ENCODE peak calls at places on chromosome 14, in eight cellular contexts. B, O, L, W, A, R, F and D are unnamed samples.

GRCh38 chr14:88791629-88792571 is 853 bp downstream of the EML5 start:
- DNase-seq in B (peak; percentile 2), O (peak; percentile 7), L (peak; percentile 5), W (no peak), A (peak; percentile 26), R (peak; percentile 16), F (peak; percentile 3), D (no peak)

GRCh38 chr14:33210304-33210703 is 271.6 kb downstream of the NPAS3 start:
- DNase-seq in B (no peak), O (no peak), L (no peak), W (peak; percentile 45), A (peak; percentile 28), R (no peak), F (peak; percentile 8), D (no peak)

GRCh38 chr14:53838374-53838773 is 118.3 kb downstream of the BMP4 start:
- DNase-seq in B (no peak), O (no peak), L (no peak), W (no peak), A (no peak), R (no peak), F (no peak), D (no peak)

GRCh38 chr14:55721353-55721752 is 141.3 kb downstream of the KTN1 start:
- DNase-seq in B (peak; percentile 77), O (peak; percentile 13), L (no peak), W (peak; percentile 96), A (peak; percentile 54), R (no peak), F (peak; percentile 59), D (no peak)

GRCh38 chr14:28609228-28609828 is 157.3 kb upstream of the FOXG1 start:
- DNase-seq in B (peak; percentile 13), O (peak; percentile 41), L (no peak), W (peak; percentile 87), A (peak; percentile 1), R (no peak), F (peak; percentile 65), D (no peak)

GRCh38 chr14:82009076-82009475 is 475.4 kb upstream of the SEL1L start:
- DNase-seq in B (no peak), O (no peak), L (no peak), W (no peak), A (no peak), R (no peak), F (peak; percentile 25), D (no peak)

GRCh38 chr14:99127651-99128167 is 144.3 kb downstream of the BCL11B start:
- DNase-seq in B (no peak), O (no peak), L (no peak), W (peak; percentile 65), A (peak; percentile 88), R (no peak), F (no peak), D (peak; percentile 66)

GRCh38 chr14:28577711-28578131 is 188.9 kb upstream of the FOXG1 start:
- DNase-seq in B (no peak), O (no peak), L (no peak), W (peak; percentile 92), A (no peak), R (no peak), F (no peak), D (no peak)

GRCh38 chr14:71289536-71289935 is 382.3 kb downstream of the PCNX1 start:
- DNase-seq in B (no peak), O (peak; percentile 92), L (peak; percentile 21), W (no peak), A (no peak), R (no peak), F (no peak), D (no peak)

GRCh38 chr14:101032433-101032832 is 128.9 kb upstream of the RTL1 start:
- DNase-seq in B (peak; percentile 7), O (no peak), L (no peak), W (no peak), A (no peak), R (no peak), F (no peak), D (peak; percentile 6)

GRCh38 chr14:22558221-22558913 is 30.7 kb downstream of the DAD1 start:
- DNase-seq in B (no peak), O (peak; percentile 80), L (no peak), W (no peak), A (no peak), R (no peak), F (peak; percentile 36), D (no peak)

GRCh38 chr14:76313861-76314260 is 62.1 kb upstream of the ESRRB start:
- DNase-seq in B (no peak), O (no peak), L (no peak), W (no peak), A (no peak), R (no peak), F (no peak), D (no peak)

DNA sequence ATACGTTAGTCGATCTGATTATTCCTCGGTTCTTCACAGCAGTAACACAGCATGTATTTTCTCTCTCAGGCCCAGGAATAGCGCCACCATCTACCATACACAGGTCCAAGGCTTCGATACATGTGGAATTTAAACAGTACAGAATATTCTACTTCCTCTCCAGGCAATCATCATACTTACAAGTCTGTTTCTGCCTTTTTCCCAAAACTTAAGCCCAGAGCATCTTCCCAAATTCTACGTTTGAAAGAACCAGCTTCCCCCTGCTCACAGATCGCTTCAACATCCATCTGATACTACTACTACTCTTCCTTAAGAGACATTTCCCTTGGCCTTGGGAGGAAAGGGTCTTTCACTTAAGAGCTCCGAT is 626 bp downstream of the TXNDC16 start:
- DNase-seq in B (peak; percentile 22), O (peak; percentile 32), L (peak; percentile 10), W (peak; percentile 44), A (peak; percentile 6), R (no peak), F (peak; percentile 65), D (no peak)
- TF ChIP-seq CTCF in B (peak; percentile 62), O (peak; percentile 17), L (peak; percentile 40), W (peak; percentile 34), A (no peak), R (no peak), F (peak; percentile 40), D (peak; percentile 40)

GRCh38 chr14:105776924-105777323 is 250.5 kb downstream of the TMEM121 start:
- DNase-seq in B (no peak), O (no peak), L (no peak), W (no peak), A (no peak), R (no peak), F (no peak), D (no peak)

GRCh38 chr14:105774001-105774400 is 247.6 kb downstream of the TMEM121 start:
- DNase-seq in B (no peak), O (no peak), L (no peak), W (no peak), A (no peak), R (no peak), F (no peak), D (no peak)

GRCh38 chr14:105773584-105773983 is 247.2 kb downstream of the TMEM121 start:
- DNase-seq in B (no peak), O (no peak), L (no peak), W (no peak), A (no peak), R (no peak), F (no peak), D (no peak)
- TF ChIP-seq CTCF in B (no peak), O (no peak), L (no peak), W (no peak), A (no peak), R (no peak), F (no peak), D (no peak)

GRCh38 chr14:37118673-37119366 is 53.6 kb downstream of the SLC25A21 start:
- DNase-seq in B (no peak), O (no peak), L (no peak), W (no peak), A (no peak), R (no peak), F (no peak), D (no peak)

GRCh38 chr14:37122919-37123639 is 49.3 kb downstream of the SLC25A21 start:
- DNase-seq in B (no peak), O (no peak), L (no peak), W (peak; percentile 2), A (no peak), R (no peak), F (no peak), D (no peak)

GRCh38 chr14:37129047-37129446 is 43.4 kb downstream of the SLC25A21 start:
- DNase-seq in B (no peak), O (no peak), L (no peak), W (no peak), A (no peak), R (no peak), F (no peak), D (no peak)

GRCh38 chr14:37122288-37122687 is 50.1 kb downstream of the SLC25A21 start:
- DNase-seq in B (peak; percentile 44), O (no peak), L (no peak), W (peak; percentile 60), A (no peak), R (no peak), F (peak; percentile 1), D (no peak)

DNA sequence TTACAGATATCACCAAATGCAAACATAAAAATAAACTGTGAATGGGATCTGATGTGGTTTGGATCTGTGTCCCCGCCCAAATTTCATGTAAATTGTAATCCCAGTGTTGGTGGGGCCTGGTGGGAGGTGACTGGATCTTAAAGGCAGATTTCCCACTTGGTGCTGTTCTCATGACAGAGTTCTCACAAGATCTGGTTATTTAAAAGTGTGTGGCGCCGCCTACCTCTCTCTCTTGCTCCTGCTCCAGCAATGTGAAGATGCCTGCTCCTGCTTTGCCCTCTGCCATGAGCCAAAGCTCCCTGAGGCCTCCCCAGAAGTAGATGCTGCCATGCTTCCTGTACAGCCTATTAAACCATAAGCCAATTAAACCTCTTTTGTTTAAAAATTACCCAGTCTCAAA is 47.8 kb downstream of the SLC25A21 start:
- DNase-seq in B (no peak), O (peak; percentile 0), L (no peak), W (no peak), A (peak; percentile 14), R (no peak), F (peak; percentile 14), D (no peak)
- TF ChIP-seq CTCF in B (peak; percentile 45), O (no peak), L (no peak), W (no peak), A (no peak), R (no peak), F (no peak), D (no peak)

GRCh38 chr14:73723799-73724621 is 9.8 kb upstream of the PNMA1 start:
- DNase-seq in B (peak; percentile 97), O (peak; percentile 5), L (no peak), W (peak; percentile 99), A (peak; percentile 40), R (peak; percentile 89), F (peak; percentile 87), D (peak; percentile 95)
- TF ChIP-seq CTCF in B (peak; percentile 67), O (no peak), L (no peak), W (no peak), A (no peak), R (peak; percentile 25), F (no peak), D (peak; percentile 16)